ENCODE peak calls at places on chromosomes 12 and 14, in eight cellular contexts. One of them, this sample, is unnamed.

GRCh38 chr12:2212971-2213869 is 160.4 kb downstream of the CACNA1C start:
- DNase-seq in heart right ventricle: no peak
- DNase-seq in testis: no peak
- DNase-seq in cardiac fibroblast: no peak
- DNase-seq in choroid plexus epithelial cell: peak; percentile 31
- DNase-seq in mammary epithelial cell: no peak
- DNase-seq in A549: no peak
- DNase-seq in dorsolateral prefrontal cortex: no peak
- DNase-seq in this sample: no peak

GRCh38 chr12:5309654-5310053 is 122.3 kb upstream of the NTF3 start:
- DNase-seq in heart right ventricle: no peak
- DNase-seq in testis: no peak
- DNase-seq in cardiac fibroblast: no peak
- DNase-seq in choroid plexus epithelial cell: no peak
- DNase-seq in mammary epithelial cell: peak; percentile 50
- DNase-seq in A549: no peak
- DNase-seq in dorsolateral prefrontal cortex: no peak
- DNase-seq in this sample: no peak

GRCh38 chr14:76918176-76918750 is 92.1 kb downstream of the LRRC74A start:
- DNase-seq in heart right ventricle: peak; percentile 68
- DNase-seq in testis: no peak
- DNase-seq in cardiac fibroblast: peak; percentile 87
- DNase-seq in choroid plexus epithelial cell: peak; percentile 84
- DNase-seq in mammary epithelial cell: no peak
- DNase-seq in A549: no peak
- DNase-seq in dorsolateral prefrontal cortex: no peak
- DNase-seq in this sample: peak; percentile 69

GRCh38 chr14:31239673-31240072 is 32.1 kb upstream of the HECTD1 start:
- DNase-seq in heart right ventricle: no peak
- DNase-seq in testis: no peak
- DNase-seq in cardiac fibroblast: no peak
- DNase-seq in choroid plexus epithelial cell: no peak
- DNase-seq in mammary epithelial cell: no peak
- DNase-seq in A549: no peak
- DNase-seq in dorsolateral prefrontal cortex: no peak
- DNase-seq in this sample: no peak

GRCh38 chr12:107086314-107086713 is 7.0 kb downstream of the CRY1 start:
- DNase-seq in heart right ventricle: no peak
- DNase-seq in testis: no peak
- DNase-seq in cardiac fibroblast: no peak
- DNase-seq in choroid plexus epithelial cell: no peak
- DNase-seq in mammary epithelial cell: no peak
- DNase-seq in A549: no peak
- DNase-seq in dorsolateral prefrontal cortex: no peak
- DNase-seq in this sample: no peak

GRCh38 chr12:114670257-114670955 is 13.6 kb downstream of the TBX3 start:
- DNase-seq in heart right ventricle: no peak
- DNase-seq in testis: no peak
- DNase-seq in cardiac fibroblast: peak; percentile 37
- DNase-seq in choroid plexus epithelial cell: no peak
- DNase-seq in mammary epithelial cell: peak; percentile 25
- DNase-seq in A549: no peak
- DNase-seq in dorsolateral prefrontal cortex: no peak
- DNase-seq in this sample: no peak

GRCh38 chr14:53325176-53325806 is 172.2 kb upstream of the DDHD1 start:
- DNase-seq in heart right ventricle: no peak
- DNase-seq in testis: no peak
- DNase-seq in cardiac fibroblast: no peak
- DNase-seq in choroid plexus epithelial cell: peak; percentile 34
- DNase-seq in mammary epithelial cell: peak; percentile 29
- DNase-seq in A549: no peak
- DNase-seq in dorsolateral prefrontal cortex: no peak
- DNase-seq in this sample: no peak

GRCh38 chr14:88630565-88630964 is 67.7 kb downstream of the ZC3H14 start:
- DNase-seq in heart right ventricle: no peak
- DNase-seq in testis: peak; percentile 50
- DNase-seq in cardiac fibroblast: peak; percentile 67
- DNase-seq in choroid plexus epithelial cell: peak; percentile 70
- DNase-seq in mammary epithelial cell: peak; percentile 47
- DNase-seq in A549: peak; percentile 18
- DNase-seq in dorsolateral prefrontal cortex: no peak
- DNase-seq in this sample: peak; percentile 76

GRCh38 chr12:89927226-89927698 is 218.6 kb upstream of the ATP2B1 start:
- DNase-seq in heart right ventricle: no peak
- DNase-seq in testis: no peak
- DNase-seq in cardiac fibroblast: no peak
- DNase-seq in choroid plexus epithelial cell: no peak
- DNase-seq in mammary epithelial cell: no peak
- DNase-seq in A549: no peak
- DNase-seq in dorsolateral prefrontal cortex: no peak
- DNase-seq in this sample: no peak

GRCh38 chr12:45557020-45557419 is 172.5 kb upstream of the ARID2 start:
- DNase-seq in heart right ventricle: no peak
- DNase-seq in testis: no peak
- DNase-seq in cardiac fibroblast: no peak
- DNase-seq in choroid plexus epithelial cell: no peak
- DNase-seq in mammary epithelial cell: no peak
- DNase-seq in A549: no peak
- DNase-seq in dorsolateral prefrontal cortex: no peak
- DNase-seq in this sample: no peak

GRCh38 chr12:124428136-124428791 is 133.4 kb downstream of the RFLNA start:
- DNase-seq in heart right ventricle: no peak
- DNase-seq in testis: peak; percentile 59
- DNase-seq in cardiac fibroblast: peak; percentile 73
- DNase-seq in choroid plexus epithelial cell: peak; percentile 83
- DNase-seq in mammary epithelial cell: no peak
- DNase-seq in A549: no peak
- DNase-seq in dorsolateral prefrontal cortex: no peak
- DNase-seq in this sample: no peak

GRCh38 chr12:106078358-106079025 is 60.3 kb downstream of the NUAK1 start:
- DNase-seq in heart right ventricle: peak; percentile 74
- DNase-seq in testis: no peak
- DNase-seq in cardiac fibroblast: peak; percentile 67
- DNase-seq in choroid plexus epithelial cell: peak; percentile 30
- DNase-seq in mammary epithelial cell: peak; percentile 73
- DNase-seq in A549: peak; percentile 59
- DNase-seq in dorsolateral prefrontal cortex: peak; percentile 75
- DNase-seq in this sample: peak; percentile 57

GRCh38 chr12:16600525-16600924 is 5.4 kb downstream of the LMO3 start:
- DNase-seq in heart right ventricle: no peak
- DNase-seq in testis: no peak
- DNase-seq in cardiac fibroblast: no peak
- DNase-seq in choroid plexus epithelial cell: no peak
- DNase-seq in mammary epithelial cell: no peak
- DNase-seq in A549: no peak
- DNase-seq in dorsolateral prefrontal cortex: no peak
- DNase-seq in this sample: no peak

DNA sequence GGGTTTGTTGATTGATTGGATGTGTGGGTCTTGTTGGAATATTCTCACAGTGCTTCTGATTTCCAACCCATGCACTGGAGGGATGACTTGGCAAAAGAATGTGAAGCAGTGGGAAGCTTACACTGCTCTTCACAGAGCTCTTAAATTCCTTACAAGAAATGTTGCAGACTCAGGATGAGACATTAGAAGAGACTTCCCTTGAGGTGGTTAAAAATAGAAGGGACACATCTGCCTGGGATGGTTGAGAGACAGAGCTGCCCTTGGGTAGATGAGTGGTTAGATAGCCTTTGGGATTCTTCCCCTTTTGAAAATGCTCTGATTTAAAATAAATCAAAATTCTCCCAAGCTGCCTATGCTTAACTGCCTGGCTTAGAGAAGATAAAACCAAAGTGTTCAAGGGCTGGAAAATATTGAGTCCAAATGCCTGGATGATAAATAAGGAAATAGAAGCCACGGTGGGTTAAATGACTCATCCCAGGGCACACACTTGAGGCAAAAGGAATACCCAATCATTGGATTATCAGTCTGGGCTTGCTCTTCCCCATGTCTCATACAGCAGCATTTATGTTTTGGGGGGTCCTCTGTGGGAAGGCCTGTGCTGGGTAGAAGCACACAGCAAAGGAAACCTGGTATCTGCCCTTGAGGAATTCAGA is 264.3 kb downstream of the AKAP6 start:
- DNase-seq in heart right ventricle: no peak
- DNase-seq in testis: no peak
- DNase-seq in cardiac fibroblast: peak; percentile 79
- DNase-seq in choroid plexus epithelial cell: peak; percentile 78
- DNase-seq in mammary epithelial cell: peak; percentile 42
- DNase-seq in A549: peak; percentile 12
- DNase-seq in dorsolateral prefrontal cortex: no peak
- DNase-seq in this sample: peak; percentile 84
- H3K4me3 ChIP-seq in heart right ventricle: no peak overlapping the region
- H3K4me3 ChIP-seq in testis: no peak overlapping the region
- H3K4me3 ChIP-seq in cardiac fibroblast: no peak overlapping the region
- H3K4me3 ChIP-seq in choroid plexus epithelial cell: no peak overlapping the region
- H3K4me3 ChIP-seq in mammary epithelial cell: no peak overlapping the region
- H3K4me3 ChIP-seq in A549: no peak overlapping the region
- H3K4me3 ChIP-seq in dorsolateral prefrontal cortex: no peak overlapping the region
- H3K4me3 ChIP-seq in this sample: no peak overlapping the region

GRCh38 chr12:104365921-104366410 is 62.4 kb downstream of the EID3 start:
- DNase-seq in heart right ventricle: no peak
- DNase-seq in testis: no peak
- DNase-seq in cardiac fibroblast: no peak
- DNase-seq in choroid plexus epithelial cell: no peak
- DNase-seq in mammary epithelial cell: no peak
- DNase-seq in A549: no peak
- DNase-seq in dorsolateral prefrontal cortex: no peak
- DNase-seq in this sample: no peak
- TF ChIP-seq CTCF in heart right ventricle: no peak
- TF ChIP-seq CTCF in testis: no peak
- TF ChIP-seq CTCF in cardiac fibroblast: no peak
- TF ChIP-seq CTCF in choroid plexus epithelial cell: no peak
- TF ChIP-seq CTCF in mammary epithelial cell: no peak
- TF ChIP-seq CTCF in A549: no peak
- TF ChIP-seq CTCF in dorsolateral prefrontal cortex: no peak
- TF ChIP-seq CTCF in this sample: no peak

GRCh38 chr14:93976477-93977057 is at the start of gene ASB2:
- DNase-seq in heart right ventricle: peak; percentile 66
- DNase-seq in testis: no peak
- DNase-seq in cardiac fibroblast: peak; percentile 16
- DNase-seq in choroid plexus epithelial cell: no peak
- DNase-seq in mammary epithelial cell: no peak
- DNase-seq in A549: no peak
- DNase-seq in dorsolateral prefrontal cortex: no peak
- DNase-seq in this sample: no peak

GRCh38 chr14:93975791-93976476 is 436 bp downstream of the ASB2 start:
- DNase-seq in heart right ventricle: no peak
- DNase-seq in testis: peak; percentile 67
- DNase-seq in cardiac fibroblast: peak; percentile 25
- DNase-seq in choroid plexus epithelial cell: no peak
- DNase-seq in mammary epithelial cell: no peak
- DNase-seq in A549: no peak
- DNase-seq in dorsolateral prefrontal cortex: no peak
- DNase-seq in this sample: no peak

GRCh38 chr14:93978735-93979134 is 2.4 kb upstream of the ASB2 start:
- DNase-seq in heart right ventricle: no peak
- DNase-seq in testis: no peak
- DNase-seq in cardiac fibroblast: no peak
- DNase-seq in choroid plexus epithelial cell: no peak
- DNase-seq in mammary epithelial cell: no peak
- DNase-seq in A549: no peak
- DNase-seq in dorsolateral prefrontal cortex: no peak
- DNase-seq in this sample: no peak

GRCh38 chr14:93977171-93977570 is 801 bp upstream of the ASB2 start:
- DNase-seq in heart right ventricle: no peak
- DNase-seq in testis: no peak
- DNase-seq in cardiac fibroblast: no peak
- DNase-seq in choroid plexus epithelial cell: no peak
- DNase-seq in mammary epithelial cell: no peak
- DNase-seq in A549: no peak
- DNase-seq in dorsolateral prefrontal cortex: no peak
- DNase-seq in this sample: no peak

DNA sequence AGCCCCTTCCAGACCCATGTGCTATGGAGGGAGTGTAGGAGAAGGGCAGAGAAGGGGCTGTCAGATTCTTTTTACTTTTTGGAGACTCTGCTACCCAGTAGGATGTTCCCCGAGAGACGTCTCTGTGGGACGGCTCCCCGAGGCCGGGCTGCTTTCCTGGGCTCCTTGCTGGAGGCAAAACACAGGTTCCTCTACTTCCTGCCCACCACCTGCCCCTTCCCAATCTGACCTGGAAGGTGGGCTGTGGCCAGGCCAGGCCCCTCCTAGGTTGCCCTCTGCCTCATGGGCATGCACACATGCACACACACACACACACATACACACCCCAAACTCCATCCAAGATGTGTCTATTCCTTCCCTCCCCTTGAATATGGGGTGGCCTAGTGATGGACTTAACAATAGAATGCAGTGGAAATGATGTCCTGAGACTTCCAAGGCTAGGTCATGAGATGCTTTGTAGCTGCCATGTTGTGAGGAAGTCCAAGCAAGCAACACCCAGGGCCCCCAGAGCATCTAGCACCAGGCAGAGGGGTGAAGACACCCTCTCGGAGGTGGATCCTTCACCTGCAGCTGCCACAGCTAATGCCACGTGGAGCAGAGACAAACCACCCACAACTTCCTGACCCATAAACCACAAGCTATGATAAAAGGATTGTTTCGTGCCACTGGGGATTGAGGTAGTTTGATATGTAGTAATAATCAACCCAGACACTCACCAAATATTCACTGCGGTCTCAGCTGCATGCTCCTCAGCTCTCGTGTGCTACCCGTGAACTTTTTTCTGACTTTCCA is 1.6 kb upstream of the ASB2 start:
- DNase-seq in heart right ventricle: no peak
- DNase-seq in testis: no peak
- DNase-seq in cardiac fibroblast: no peak
- DNase-seq in choroid plexus epithelial cell: no peak
- DNase-seq in mammary epithelial cell: peak; percentile 42
- DNase-seq in A549: no peak
- DNase-seq in dorsolateral prefrontal cortex: no peak
- DNase-seq in this sample: no peak
- H3K4me3 ChIP-seq in heart right ventricle: no peak overlapping the region
- H3K4me3 ChIP-seq in testis: no peak overlapping the region
- H3K4me3 ChIP-seq in cardiac fibroblast: no peak overlapping the region
- H3K4me3 ChIP-seq in choroid plexus epithelial cell: no peak overlapping the region
- H3K4me3 ChIP-seq in mammary epithelial cell: no peak overlapping the region
- H3K4me3 ChIP-seq in A549: no peak overlapping the region
- H3K4me3 ChIP-seq in dorsolateral prefrontal cortex: no peak overlapping the region
- H3K4me3 ChIP-seq in this sample: no peak overlapping the region

DNA sequence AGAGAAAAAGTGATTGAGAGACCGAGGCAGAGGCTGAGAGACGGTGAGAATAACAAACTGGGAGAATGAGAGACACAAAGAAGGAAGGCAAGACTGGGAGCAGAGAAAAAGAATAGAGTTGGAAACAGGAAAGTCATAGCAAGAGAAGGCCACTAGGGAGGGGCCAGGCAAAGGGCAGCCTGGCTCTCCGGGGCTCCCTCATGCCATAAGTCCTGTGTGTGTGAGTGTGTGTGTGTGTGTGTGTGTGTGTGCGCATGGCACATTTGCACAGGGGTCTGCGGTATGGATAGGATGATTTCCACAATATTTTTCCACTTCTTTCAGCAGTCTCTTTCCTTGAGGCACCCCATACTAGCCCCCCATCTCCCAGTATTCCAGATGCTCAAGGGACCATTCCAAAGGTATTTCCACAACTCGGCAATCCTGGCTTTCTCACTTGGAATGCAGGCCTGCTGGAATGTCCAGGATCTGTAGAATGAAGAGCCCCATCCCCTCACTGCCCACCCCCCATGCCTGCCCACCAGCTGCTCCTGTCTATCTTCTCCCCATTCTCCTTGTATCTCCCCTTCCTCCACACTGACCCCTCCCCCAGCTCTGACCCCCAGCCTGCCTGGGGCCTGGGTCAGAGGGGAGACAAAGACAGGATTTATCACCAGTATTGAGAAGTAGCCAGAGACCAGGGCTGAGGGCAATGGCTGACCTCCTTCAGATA is 9.0 kb downstream of the GPR84 start:
- DNase-seq in heart right ventricle: no peak
- DNase-seq in testis: no peak
- DNase-seq in cardiac fibroblast: no peak
- DNase-seq in choroid plexus epithelial cell: no peak
- DNase-seq in mammary epithelial cell: no peak
- DNase-seq in A549: no peak
- DNase-seq in dorsolateral prefrontal cortex: no peak
- DNase-seq in this sample: no peak
- TF ChIP-seq CTCF in heart right ventricle: no peak
- TF ChIP-seq CTCF in testis: no peak
- TF ChIP-seq CTCF in cardiac fibroblast: peak; percentile 3
- TF ChIP-seq CTCF in choroid plexus epithelial cell: peak; percentile 12
- TF ChIP-seq CTCF in mammary epithelial cell: no peak
- TF ChIP-seq CTCF in A549: no peak
- TF ChIP-seq CTCF in dorsolateral prefrontal cortex: no peak
- TF ChIP-seq CTCF in this sample: no peak